ENCODE peak calls at places on chromosomes 12 and 14, in four cellular contexts. W is neural progenitor cell, C is GM23248, Q is SK-N-SH. U is an unnamed sample.

GRCh38 chr12:46259713-46260112 is 9.1 kb downstream of the SLC38A1 start:
- DNase-seq in C (no peak), Q (no peak), W (no peak), U (no peak)

GRCh38 chr14:100048786-100049185 is 16.4 kb upstream of the EVL start:
- DNase-seq in Q (no peak), C (peak; percentile 26), W (no peak), U (no peak)

GRCh38 chr14:61103541-61104339 is 122.7 kb downstream of the SLC38A6 start:
- DNase-seq in C (peak; percentile 97), W (peak; percentile 28), Q (peak; percentile 28), U (no peak)

GRCh38 chr12:50635356-50635755 is 128.5 kb upstream of the ATF1 start:
- DNase-seq in C (no peak), W (no peak), Q (no peak), U (no peak)

GRCh38 chr14:71333705-71334104 is 426.4 kb downstream of the PCNX1 start:
- DNase-seq in Q (no peak), C (no peak), W (no peak), U (no peak)

GRCh38 chr12:51482808-51483532 is 58.3 kb downstream of the SLC4A8 start:
- DNase-seq in W (no peak), C (no peak), Q (no peak), U (peak; percentile 6)

GRCh38 chr14:77024171-77024627 is 4.3 kb downstream of the IRF2BPL start:
- DNase-seq in W (peak; percentile 88), C (peak; percentile 68), Q (no peak), U (peak; percentile 95)

GRCh38 chr12:47270782-47271664 is 191.3 kb upstream of the AMIGO2 start:
- DNase-seq in W (no peak), C (peak; percentile 90), Q (no peak), U (peak; percentile 37)

GRCh38 chr12:88946377-88946997 is 366.2 kb upstream of the KITLG start:
- DNase-seq in W (no peak), Q (no peak), C (peak; percentile 90), U (peak; percentile 88)

GRCh38 chr12:105334568-105334967 is 4.1 kb downstream of the C12orf75 start:
- DNase-seq in W (no peak), Q (no peak), C (peak; percentile 84), U (no peak)

GRCh38 chr12:78120866-78121590 is 290.3 kb downstream of the NAV3 start:
- DNase-seq in Q (peak; percentile 35), C (peak; percentile 62), W (no peak), U (peak; percentile 44)

GRCh38 chr12:50212071-50212467 is 44.9 kb upstream of the CERS5 start:
- DNase-seq in W (no peak), C (no peak), Q (no peak), U (no peak)

GRCh38 chr12:76777765-76778216 is 13.9 kb downstream of the ZDHHC17 start:
- DNase-seq in W (no peak), Q (no peak), C (no peak), U (peak; percentile 77)

GRCh38 chr12:19411234-19412221 is 27.8 kb upstream of the AEBP2 start:
- DNase-seq in Q (no peak), C (no peak), W (peak; percentile 24), U (no peak)

GRCh38 chr12:4115570-4115969 is 158.0 kb upstream of the CCND2 start:
- DNase-seq in C (no peak), Q (no peak), W (peak; percentile 28), U (no peak)

GRCh38 chr12:15852383-15852782 is 29.8 kb upstream of the STRAP start:
- DNase-seq in C (peak; percentile 82), Q (no peak), W (no peak), U (no peak)

GRCh38 chr14:51319181-51319597 is 79.1 kb downstream of the TMX1 start:
- DNase-seq in Q (no peak), W (peak; percentile 45), C (peak; percentile 18), U (no peak)

GRCh38 chr12:124515981-124516380 is 51.4 kb downstream of the NCOR2 start:
- DNase-seq in Q (no peak), C (no peak), W (no peak), U (no peak)

GRCh38 chr14:52052289-52052943 is 16.4 kb downstream of the NID2 start:
- DNase-seq in C (peak; percentile 95), W (no peak), Q (no peak), U (no peak)

GRCh38 chr12:63844391-63845341 is at the start of gene SRGAP1:
- DNase-seq in C (peak; percentile 83), W (peak; percentile 10), Q (peak; percentile 44), U (no peak)

GRCh38 chr12:2919249-2919648 is 28.6 kb downstream of the TULP3 start:
- DNase-seq in W (no peak), Q (no peak), C (no peak), U (no peak)

GRCh38 chr12:112418248-112418595 is 525 bp upstream of the PTPN11 start:
- DNase-seq in Q (no peak), W (no peak), C (peak; percentile 41), U (peak; percentile 7)

GRCh38 chr12:288687-289086 is 26.1 kb upstream of the SLC6A13 start:
- DNase-seq in Q (no peak), W (no peak), C (peak; percentile 92), U (no peak)

GRCh38 chr12:113259499-113259953 is 38.3 kb downstream of the TPCN1 start:
- DNase-seq in W (no peak), C (peak; percentile 53), Q (peak; percentile 87), U (no peak)

GRCh38 chr12:49288922-49289555 is 5.9 kb upstream of the PRPH start:
- DNase-seq in Q (no peak), C (no peak), W (no peak), U (no peak)

GRCh38 chr12:93785262-93786010 is 108.3 kb downstream of the CRADD start:
- DNase-seq in C (peak; percentile 97), Q (no peak), W (peak; percentile 19), U (no peak)

GRCh38 chr12:71958457-71958856 is 19.8 kb downstream of the TPH2 start:
- DNase-seq in Q (no peak), W (no peak), C (peak; percentile 14), U (no peak)

GRCh38 chr12:71954861-71955260 is 16.2 kb downstream of the TPH2 start:
- DNase-seq in C (no peak), Q (no peak), W (no peak), U (no peak)

GRCh38 chr12:71955946-71956345 is 17.3 kb downstream of the TPH2 start:
- DNase-seq in Q (no peak), W (no peak), C (peak; percentile 81), U (no peak)

GRCh38 chr12:71958056-71958455 is 19.4 kb downstream of the TPH2 start:
- DNase-seq in Q (no peak), C (peak; percentile 46), W (no peak), U (no peak)

GRCh38 chr12:71958993-71959588 is 20.4 kb downstream of the TPH2 start:
- DNase-seq in C (peak; percentile 36), Q (no peak), W (no peak), U (no peak)
- TF ChIP-seq EZH2phosphoT487 in C (no peak), Q (no peak), W (no peak), U (no peak)

DNA sequence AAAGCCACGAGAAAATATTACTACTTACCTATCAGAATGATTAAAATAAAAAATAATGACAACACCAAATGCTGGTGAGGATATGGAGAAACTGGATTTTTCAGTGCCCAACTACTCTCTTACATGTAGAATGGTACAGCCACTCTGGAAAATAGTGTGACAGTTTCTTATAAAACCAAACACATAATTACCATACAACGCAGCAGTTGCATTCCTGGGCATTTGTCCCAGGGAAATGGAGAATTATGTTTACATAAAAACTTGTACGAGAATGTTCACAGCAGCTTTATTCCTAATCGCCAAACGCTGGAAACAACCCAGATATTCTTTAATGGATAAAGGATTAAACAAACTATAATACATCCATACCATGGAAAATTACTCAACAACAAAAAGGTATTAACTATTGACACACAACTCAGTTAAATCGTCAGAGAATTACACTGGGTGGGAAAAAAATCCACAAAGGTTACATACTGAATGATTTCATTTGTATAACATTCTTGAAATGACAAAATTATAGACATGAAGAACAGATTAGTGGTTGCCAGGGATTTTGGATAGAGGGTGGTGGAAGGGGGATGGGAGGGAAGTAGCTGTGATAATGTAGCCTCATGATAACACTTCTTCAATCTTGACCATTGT is 35.4 kb downstream of the TAOK3 start:
- DNase-seq in Q (no peak), W (no peak), C (peak; percentile 43), U (no peak)
- TF ChIP-seq EZH2phosphoT487 in Q (no peak), W (no peak), C (no peak), U (no peak)

DNA sequence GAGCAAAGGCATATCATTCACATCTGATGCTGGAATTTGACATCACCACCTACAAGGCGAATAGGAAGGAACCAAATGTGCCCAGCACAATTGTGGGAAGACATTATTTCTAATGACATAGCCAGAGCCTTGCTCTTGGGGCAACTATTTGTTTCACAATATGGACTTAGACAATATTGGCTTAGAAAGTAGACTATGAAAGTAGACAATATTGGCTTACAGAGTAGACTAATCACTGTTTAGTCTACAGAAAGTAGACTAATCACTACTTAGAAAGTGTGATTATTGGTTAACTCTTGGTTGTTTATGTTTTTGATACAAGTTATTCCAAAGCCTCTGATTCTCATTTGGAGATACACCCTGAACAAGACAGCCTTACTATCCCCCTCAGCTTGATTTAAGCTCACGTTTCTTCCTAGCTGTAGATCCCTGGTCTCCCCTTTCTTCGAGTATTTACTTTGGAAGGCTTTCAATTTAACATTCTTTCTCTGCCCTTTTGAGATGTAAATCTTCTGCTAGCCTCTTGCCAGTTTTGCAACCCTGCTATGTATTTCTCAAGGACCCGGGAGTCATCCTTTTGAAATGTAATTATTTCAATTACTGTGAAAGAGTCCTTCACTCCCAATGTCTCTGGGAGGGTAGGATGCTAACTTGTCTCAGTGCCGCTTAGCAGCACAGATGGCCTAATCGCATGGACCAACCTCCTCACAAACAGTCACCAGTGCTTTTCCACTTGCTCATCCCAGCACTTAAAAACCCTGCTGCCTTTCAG is 843.2 kb downstream of the GALC start:
- DNase-seq in W (peak; percentile 55), Q (no peak), C (peak; percentile 71), U (no peak)
- TF ChIP-seq EZH2phosphoT487 in W (peak; percentile 96), Q (no peak), C (no peak), U (no peak)

DNA sequence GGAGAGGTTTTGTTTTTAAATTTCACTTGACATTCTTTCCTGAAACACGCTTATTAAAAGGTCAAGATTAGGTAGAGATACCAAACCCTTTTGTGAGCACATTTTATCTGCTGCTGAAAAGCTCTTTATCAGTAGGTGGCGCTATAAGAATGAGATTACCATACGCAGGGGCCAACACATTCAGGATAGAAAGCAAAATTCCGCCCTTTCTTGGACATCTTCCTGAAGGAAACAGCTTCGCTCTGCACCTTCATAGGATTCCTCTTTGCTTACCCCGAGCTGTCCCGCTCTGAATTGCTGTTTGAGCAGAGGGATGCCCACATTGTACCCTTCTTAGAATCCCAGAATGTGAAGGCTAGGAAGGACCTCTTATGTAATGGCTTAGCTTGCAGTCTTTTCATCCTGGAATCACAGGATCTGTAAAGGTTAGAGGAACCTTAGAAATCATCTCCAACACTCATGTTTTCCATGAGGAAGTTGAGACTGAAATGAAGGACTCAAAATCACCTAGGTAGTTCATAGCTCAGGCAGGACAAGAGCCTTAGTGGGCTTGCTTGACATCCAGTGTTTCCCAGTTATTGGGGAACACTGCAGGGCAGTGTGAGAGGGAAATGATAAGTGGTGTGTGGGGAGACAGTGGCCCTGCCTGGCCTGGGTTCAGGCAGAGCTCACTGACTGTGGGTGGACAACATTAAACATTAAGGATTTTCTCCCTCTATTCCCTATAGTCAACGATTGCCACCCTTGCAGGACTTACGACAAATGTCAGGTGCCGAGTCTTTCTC is 38.7 kb upstream of the CRY1 start:
- DNase-seq in W (peak; percentile 85), C (peak; percentile 80), Q (peak; percentile 52), U (peak; percentile 60)
- TF ChIP-seq EZH2phosphoT487 in W (no peak), C (no peak), Q (no peak), U (no peak)